ENCODE peak calls at places on chromosomes 11 and 22, in five cellular contexts. Z is A549, R is H9, F is kidney, A is lower leg skin. M is an unnamed sample.

GRCh38 chr22:44882226-44882905 is 127.4 kb downstream of the PHF21B start:
- DNase-seq in A (peak; percentile 54), R (peak; percentile 28), F (peak; percentile 39), Z (no peak), M (no peak)

GRCh38 chr11:34546511-34547206 is 33.1 kb upstream of the ELF5 start:
- DNase-seq in F (no peak), R (no peak), A (peak; percentile 78), Z (no peak), M (no peak)

GRCh38 chr22:42794551-42795510 is 62.2 kb downstream of the ARFGAP3 start:
- DNase-seq in F (no peak), A (peak; percentile 76), Z (no peak), R (peak; percentile 68), M (no peak)

GRCh38 chr11:111911563-111912401 is at the start of gene CRYAB:
- DNase-seq in R (peak; percentile 39), Z (peak; percentile 49), A (peak; percentile 97), F (peak; percentile 97), M (no peak)

GRCh38 chr11:76564400-76564799 is 106.1 kb downstream of the LRRC32 start:
- DNase-seq in F (no peak), A (no peak), R (no peak), Z (no peak), M (no peak)

GRCh38 chr22:46843691-46844297 is 81.3 kb downstream of the TBC1D22A start:
- DNase-seq in F (no peak), Z (no peak), A (peak; percentile 40), R (no peak), M (no peak)

GRCh38 chr22:35533365-35534029 is 7.1 kb upstream of the RASD2 start:
- DNase-seq in R (no peak), Z (no peak), A (no peak), F (no peak), M (no peak)

GRCh38 chr11:95688501-95689222 is 100.9 kb downstream of the FAM76B start:
- DNase-seq in A (no peak), F (no peak), Z (no peak), R (no peak), M (no peak)

GRCh38 chr11:85945788-85946187 is 90.6 kb downstream of the CCDC83 start:
- DNase-seq in R (no peak), Z (no peak), F (no peak), A (no peak), M (no peak)

GRCh38 chr11:78205691-78206090 is 17.0 kb downstream of the USP35 start:
- DNase-seq in R (no peak), Z (no peak), A (no peak), F (no peak), M (no peak)

GRCh38 chr11:99200720-99201119 is 180.0 kb downstream of the CNTN5 start:
- DNase-seq in F (no peak), Z (no peak), R (no peak), A (no peak), M (no peak)

GRCh38 chr11:65653229-65654225 is 9.2 kb downstream of the RELA start:
- DNase-seq in F (peak; percentile 48), A (peak; percentile 88), Z (no peak), R (no peak), M (no peak)

GRCh38 chr11:60878245-60879101 is 11.1 kb downstream of the ZP1 start:
- DNase-seq in Z (no peak), A (peak; percentile 26), F (no peak), R (no peak), M (no peak)

GRCh38 chr11:93652161-93652597 is 9.3 kb upstream of the CEP295 start:
- DNase-seq in F (no peak), A (no peak), R (no peak), Z (peak; percentile 38), M (peak; percentile 70)

GRCh38 chr11:18322818-18323570 is 627 bp downstream of the GTF2H1 start:
- DNase-seq in F (no peak), A (no peak), Z (peak; percentile 12), R (no peak), M (no peak)

GRCh38 chr11:68889948-68890446 is 13.6 kb downstream of the MRPL21 start:
- DNase-seq in R (peak; percentile 76), A (peak; percentile 91), F (no peak), Z (peak; percentile 42), M (peak; percentile 24)

GRCh38 chr22:17972385-17973181 is 51.8 kb downstream of the MICAL3 start:
- DNase-seq in A (no peak), F (no peak), R (no peak), Z (peak; percentile 82), M (no peak)

GRCh38 chr11:106728861-106729260 is 289.4 kb downstream of the GUCY1A2 start:
- DNase-seq in Z (no peak), R (no peak), F (no peak), A (no peak), M (no peak)

GRCh38 chr11:26860411-26860810 is 133.5 kb upstream of the FIBIN start:
- DNase-seq in F (no peak), Z (no peak), R (no peak), A (no peak), M (no peak)

GRCh38 chr11:111941963-111942362 is 4.8 kb downstream of the DIXDC1 start:
- DNase-seq in R (no peak), F (no peak), A (no peak), Z (no peak), M (no peak)

GRCh38 chr11:5171856-5172255 is 17.3 kb upstream of the OR52A1 start:
- DNase-seq in R (no peak), Z (no peak), F (no peak), A (no peak), M (no peak)

GRCh38 chr11:64684357-64684756 is 38.6 kb downstream of the NRXN2 start:
- DNase-seq in Z (no peak), A (no peak), R (no peak), F (no peak), M (no peak)

GRCh38 chr11:118953265-118953664 is 2.8 kb upstream of the UPK2 start:
- DNase-seq in Z (peak; percentile 22), A (no peak), F (peak; percentile 4), R (peak; percentile 73), M (peak; percentile 64)

GRCh38 chr11:64444838-64445441 is 86.0 kb downstream of the RPS6KA4 start:
- DNase-seq in A (no peak), F (no peak), R (no peak), Z (peak; percentile 61), M (no peak)

GRCh38 chr11:117826832-117827231 is 2.3 kb upstream of the FXYD2 start:
- DNase-seq in F (peak; percentile 77), A (peak; percentile 56), R (no peak), Z (no peak), M (no peak)

GRCh38 chr11:46987183-46987582 is 50.6 kb downstream of the CSTPP1 start:
- DNase-seq in A (no peak), Z (peak; percentile 12), R (peak; percentile 38), F (no peak), M (no peak)

GRCh38 chr11:111785886-111786412 is 19.8 kb upstream of the PPP2R1B start:
- DNase-seq in F (no peak), Z (no peak), R (no peak), A (no peak), M (no peak)

DNA sequence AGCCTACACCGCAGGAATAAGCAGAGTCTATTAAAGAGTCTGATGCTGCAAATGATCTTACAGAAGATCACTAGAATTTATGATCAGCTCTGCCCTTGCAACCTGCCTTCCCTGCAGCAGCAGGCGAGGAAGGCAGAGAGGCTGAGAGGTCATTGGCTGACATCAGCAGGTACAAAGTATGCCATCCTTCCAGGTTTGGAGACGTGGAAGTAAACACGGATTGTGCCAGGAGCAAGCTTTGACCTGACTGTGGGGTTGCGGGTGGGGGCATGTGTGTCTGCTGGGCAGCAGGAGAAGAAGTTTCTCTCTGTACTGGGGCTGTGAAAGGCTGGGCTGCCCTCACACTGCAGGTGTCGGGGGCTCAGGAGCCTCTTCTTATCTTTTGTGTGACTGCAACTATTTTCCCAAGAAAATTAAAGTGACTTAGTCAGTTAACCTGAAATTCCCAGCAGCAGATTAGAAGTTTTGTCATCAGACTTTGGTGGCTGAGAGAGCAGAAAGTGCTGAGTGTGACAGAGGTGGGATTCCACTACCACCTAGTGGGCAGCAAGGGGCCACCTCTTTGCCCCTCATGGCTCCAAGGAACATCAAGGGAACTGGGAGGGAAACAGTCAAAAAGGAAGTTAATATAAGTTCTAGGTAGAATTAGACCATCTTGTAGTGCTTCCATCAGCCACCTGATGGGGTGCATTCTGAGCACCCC is 565.9 kb downstream of the ETS1 start:
- DNase-seq in A (no peak), Z (no peak), F (no peak), R (peak; percentile 46), M (no peak)
- TF ChIP-seq CTCF in A (no peak), Z (peak; percentile 6), F (no peak), R (peak; percentile 74), M (peak; percentile 64)

GRCh38 chr11:67648140-67648795 is 2.3 kb downstream of the ACY3 start:
- DNase-seq in A (no peak), F (no peak), Z (peak; percentile 47), R (peak; percentile 82), M (no peak)
- TF ChIP-seq CTCF in A (no peak), F (peak; percentile 26), Z (peak; percentile 32), R (peak; percentile 71), M (peak; percentile 40)

GRCh38 chr22:33579448-33580093 is 340.7 kb downstream of the LARGE1 start:
- DNase-seq in A (peak; percentile 82), Z (peak; percentile 68), R (peak; percentile 82), F (peak; percentile 74), M (peak; percentile 77)
- TF ChIP-seq CTCF in A (no peak), Z (peak; percentile 72), R (peak; percentile 93), F (peak; percentile 94), M (peak; percentile 84)

GRCh38 chr22:37604875-37605274 is 3.8 kb upstream of the GGA1 start:
- DNase-seq in R (no peak), Z (no peak), A (no peak), F (no peak), M (no peak)
- TF ChIP-seq CTCF in R (no peak), Z (no peak), A (no peak), F (no peak), M (no peak)